ENCODE peak calls at places on chromosomes 4 and X, in ten cellular contexts. Y is IMR-90, D is lung, L is HCT116, R is lower lobe of right lung, T is prostate gland, S is colonic mucosa, V is esophagus squamous epithelium, M is upper lobe of right lung, I is endodermal cell. Z is an unnamed sample.

GRCh38 chr4:47933798-47934197 is 19.4 kb upstream of the NFXL1 start:
- DNase-seq in M (no peak), D (no peak), V (no peak), R (no peak), L (no peak), S (no peak), T (no peak), Y (peak; percentile 60), I (no peak), Z (no peak)

GRCh38 chr4:73723029-73723428 is 17.3 kb upstream of the CXCL8 start:
- DNase-seq in I (no peak), M (no peak), Y (no peak), V (no peak), R (no peak), D (no peak), T (no peak), L (no peak), S (no peak), Z (no peak)

GRCh38 chr4:157713342-157713741 is 459.5 kb downstream of the GASK1B start:
- DNase-seq in R (no peak), T (no peak), Y (no peak), L (no peak), D (no peak), V (no peak), S (no peak), M (no peak), I (no peak), Z (no peak)

GRCh38 chr4:168584321-168584771 is 87.5 kb downstream of the PALLD start:
- DNase-seq in S (no peak), V (no peak), I (no peak), M (no peak), D (no peak), L (no peak), Y (peak; percentile 53), R (no peak), T (no peak), Z (no peak)

GRCh38 chr4:122921300-122921699 is 1.1 kb downstream of the NUDT6 start:
- DNase-seq in D (no peak), R (no peak), Y (no peak), T (no peak), S (no peak), M (no peak), L (no peak), V (no peak), I (no peak), Z (no peak)

GRCh38 chr4:47617607-47618006 is 132.5 kb downstream of the ATP10D start:
- DNase-seq in I (no peak), S (no peak), Y (no peak), D (no peak), V (no peak), R (no peak), L (no peak), T (no peak), M (no peak), Z (no peak)

GRCh38 chrX:15204130-15204751 is 65.6 kb downstream of the ASB9 start:
- DNase-seq in D (no peak), I (no peak), V (no peak), T (no peak), Y (no peak), R (no peak), S (no peak), M (no peak), L (no peak), Z (no peak)

GRCh38 chr4:85369703-85370380 is 105.1 kb upstream of the ARHGAP24 start:
- DNase-seq in S (no peak), Y (no peak), V (no peak), I (no peak), M (no peak), R (no peak), D (no peak), T (no peak), L (no peak), Z (no peak)

GRCh38 chr4:72377491-72378194 is 191.4 kb downstream of the ADAMTS3 start:
- DNase-seq in M (no peak), I (no peak), D (no peak), T (no peak), S (no peak), Y (peak; percentile 56), L (no peak), R (no peak), V (no peak), Z (no peak)

GRCh38 chr4:53682196-53682595 is 90.9 kb upstream of the LNX1 start:
- DNase-seq in M (no peak), V (no peak), Y (peak; percentile 85), L (no peak), S (no peak), I (no peak), T (no peak), D (no peak), R (no peak), Z (no peak)

GRCh38 chr4:53579826-53580225 is 11.5 kb downstream of the LNX1 start:
- DNase-seq in R (no peak), I (no peak), Y (no peak), L (no peak), S (no peak), T (no peak), V (no peak), D (no peak), M (no peak), Z (no peak)

GRCh38 chr4:35939746-35940145 is 304.6 kb downstream of the ARAP2 start:
- DNase-seq in Y (no peak), S (no peak), L (no peak), I (no peak), M (no peak), T (no peak), V (no peak), D (no peak), R (no peak), Z (no peak)

GRCh38 chrX:101057095-101057714 is 5.3 kb upstream of the TRMT2B start:
- DNase-seq in M (no peak), S (no peak), T (no peak), L (no peak), Y (peak; percentile 68), I (no peak), V (no peak), R (no peak), D (no peak), Z (no peak)

GRCh38 chrX:39592776-39593175 is 505.0 kb downstream of the BCOR start:
- DNase-seq in T (no peak), I (no peak), M (no peak), S (no peak), Y (no peak), V (no peak), R (no peak), D (no peak), L (no peak), Z (no peak)

GRCh38 chrX:47628980-47629379 is 750 bp downstream of the CFP start:
- DNase-seq in S (no peak), L (no peak), I (peak; percentile 71), D (no peak), R (no peak), V (no peak), Y (no peak), T (no peak), M (no peak), Z (no peak)
- TF ChIP-seq CTCF in S (no peak), L (peak; percentile 21), I (peak; percentile 52), D (no peak), R (no peak), V (no peak), Y (no peak), T (no peak), M (no peak), Z (no peak)

DNA sequence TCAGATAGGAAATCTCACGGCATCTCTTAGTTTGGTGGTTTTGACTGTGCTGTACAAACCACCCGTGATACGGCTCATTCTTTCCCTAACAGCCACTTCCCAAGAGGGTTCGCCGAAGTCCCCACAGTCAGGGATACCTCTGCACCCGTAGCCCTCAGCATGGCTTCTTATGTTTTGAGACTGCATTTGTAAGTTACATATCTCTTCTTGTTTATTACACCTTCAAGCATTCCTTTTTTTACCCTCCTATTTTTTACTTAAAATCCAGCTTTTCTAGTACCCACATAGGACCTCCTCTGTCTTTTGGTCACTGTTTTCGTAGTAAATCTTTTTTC is 24.8 kb downstream of the UVSSA start:
- DNase-seq in S (no peak), V (no peak), M (no peak), Y (no peak), R (peak; percentile 8), T (no peak), I (no peak), L (no peak), D (no peak), Z (no peak)
- H3K36me3 ChIP-seq in S (no peaks in the 10 kb centered on the region), V (peaks cover 8% of the 10 kb centered on the region), M (peaks cover 49% of the 10 kb centered on the region), Y (peaks cover 32% of the 10 kb centered on the region), R (peaks cover 71% of the 10 kb centered on the region), T (peaks cover 4% of the 10 kb centered on the region), I (peaks cover 3% of the 10 kb centered on the region), L (no peaks in the 10 kb centered on the region), D (no peaks in the 10 kb centered on the region), Z (peaks cover 19% of the 10 kb centered on the region)

GRCh38 chr4:89308161-89308500 is 531 bp upstream of the GPRIN3 start:
- DNase-seq in V (no peak), M (no peak), T (no peak), R (no peak), Y (no peak), D (no peak), I (no peak), S (no peak), L (no peak), Z (no peak)

GRCh38 chr4:89305712-89306437 is 1.7 kb downstream of the GPRIN3 start:
- DNase-seq in T (no peak), S (peak; percentile 44), Y (no peak), R (no peak), I (no peak), M (no peak), V (no peak), L (no peak), D (no peak), Z (no peak)

GRCh38 chr4:89306486-89307184 is 965 bp downstream of the GPRIN3 start:
- DNase-seq in S (peak; percentile 62), Y (no peak), I (no peak), D (no peak), T (no peak), R (no peak), M (no peak), V (no peak), L (no peak), Z (no peak)

GRCh38 chr4:89307185-89307445 is 485 bp downstream of the GPRIN3 start:
- DNase-seq in M (no peak), T (no peak), Y (no peak), D (no peak), L (no peak), S (no peak), R (no peak), V (no peak), I (no peak), Z (no peak)

GRCh38 chr4:89307446-89308160 is at the start of gene GPRIN3:
- DNase-seq in S (peak; percentile 75), M (peak; percentile 91), L (no peak), R (peak; percentile 85), Y (no peak), D (peak; percentile 50), I (peak; percentile 88), T (peak; percentile 16), V (peak; percentile 4), Z (no peak)
- TF ChIP-seq CTCF in S (no peak), M (no peak), L (no peak), R (no peak), Y (no peak), D (no peak), I (peak; percentile 78), T (no peak), V (no peak), Z (no peak)

DNA sequence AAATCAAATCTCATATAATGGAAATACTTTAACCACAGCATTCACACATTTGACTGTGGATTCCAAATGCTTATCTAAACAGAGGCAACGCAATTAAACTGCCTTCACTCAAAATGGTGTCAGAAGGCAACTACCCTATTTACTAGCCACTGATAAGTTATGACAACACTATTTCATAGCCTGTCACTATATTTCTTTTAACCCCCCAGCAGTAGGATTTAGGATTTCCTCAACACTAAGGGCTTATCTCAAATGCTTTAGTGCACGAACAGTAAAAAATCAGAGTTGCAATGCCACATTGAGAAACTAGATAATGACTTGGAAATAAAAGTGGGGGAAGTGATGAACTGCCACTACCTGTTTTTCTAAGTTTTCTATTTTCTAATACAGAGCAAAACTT is 66.7 kb downstream of the DHX15 start:
- DNase-seq in T (no peak), D (no peak), Y (no peak), L (no peak), M (no peak), S (no peak), R (no peak), V (no peak), I (no peak), Z (no peak)
- H3K36me3 ChIP-seq in T (no peaks in the 10 kb centered on the region), D (peaks cover 7% of the 10 kb centered on the region), Y (peaks cover 3% of the 10 kb centered on the region), L (peaks cover 24% of the 10 kb centered on the region), M (peaks cover 12% of the 10 kb centered on the region), S (no peaks in the 10 kb centered on the region), R (peaks cover 2% of the 10 kb centered on the region), V (no peaks in the 10 kb centered on the region), I (peaks cover 65% of the 10 kb centered on the region), Z (peaks cover 12% of the 10 kb centered on the region)